ENCODE peak calls at places on chromosomes 11 and 22, in ten cellular contexts. W is colonic mucosa; R is CD8-positive, alpha-beta memory T cell; Q is aorta; Y is brain microvascular endothelial cell; S is tibial nerve; I is astrocyte; A is heart right ventricle; O is CD4-positive, CD25-positive, alpha-beta regulatory T cell; N is AG04450. B is an unnamed sample.

GRCh38 chr11:102530558-102530957 is at the start of gene MMP7:
- DNase-seq in A (no peak), R (no peak), I (peak; percentile 35), O (no peak), N (peak; percentile 4), W (no peak), Q (no peak), Y (peak; percentile 26), S (no peak), B (peak; percentile 27)

GRCh38 chr11:107040447-107041444 is 22.5 kb upstream of the GUCY1A2 start:
- DNase-seq in W (no peak), N (no peak), Q (no peak), I (peak; percentile 97), A (no peak), Y (peak; percentile 94), S (no peak), O (no peak), R (no peak), B (peak; percentile 45)

GRCh38 chr11:8011383-8011782 is 24.2 kb downstream of the EIF3F start:
- DNase-seq in A (no peak), R (no peak), Q (no peak), W (peak; percentile 7), Y (no peak), O (no peak), N (no peak), S (no peak), I (no peak), B (no peak)

GRCh38 chr11:72821920-72822799 is 7.9 kb downstream of the ATG16L2 start:
- DNase-seq in I (peak; percentile 73), R (peak; percentile 79), S (peak; percentile 66), Y (peak; percentile 76), O (peak; percentile 82), Q (peak; percentile 89), W (peak; percentile 92), N (peak; percentile 58), A (peak; percentile 93), B (no peak)

GRCh38 chr11:60718524-60719316 is 5.8 kb upstream of the MS4A18 start:
- DNase-seq in Y (no peak), O (no peak), Q (no peak), A (no peak), N (no peak), I (no peak), R (no peak), S (no peak), W (peak; percentile 52), B (no peak)

GRCh38 chr22:38981005-38981658 is 1.0 kb upstream of the APOBEC3B start:
- DNase-seq in N (no peak), I (peak; percentile 50), A (no peak), R (peak; percentile 16), S (no peak), W (peak; percentile 55), Q (peak; percentile 24), O (no peak), Y (no peak), B (no peak)

GRCh38 chr11:67507891-67508485 is at the start of gene CDK2AP2:
- DNase-seq in Y (peak; percentile 100), I (peak; percentile 100), A (peak; percentile 100), O (peak; percentile 95), Q (peak; percentile 100), W (peak; percentile 100), N (peak; percentile 100), R (peak; percentile 96), S (peak; percentile 98), B (peak; percentile 100)

GRCh38 chr11:117931971-117932370 is 2.8 kb upstream of the TMPRSS13 start:
- DNase-seq in Y (no peak), I (no peak), N (no peak), O (no peak), S (no peak), Q (no peak), W (no peak), A (no peak), R (peak; percentile 33), B (no peak)

GRCh38 chr11:2267306-2267861 is 3.0 kb downstream of the ASCL2 start:
- DNase-seq in A (no peak), N (no peak), O (no peak), Y (no peak), S (no peak), I (no peak), W (peak; percentile 19), Q (peak; percentile 41), R (no peak), B (no peak)

GRCh38 chr11:2267871-2268825 is 2.2 kb downstream of the ASCL2 start:
- DNase-seq in S (no peak), I (no peak), R (no peak), W (no peak), N (no peak), O (no peak), Y (no peak), A (no peak), Q (peak; percentile 37), B (no peak)

GRCh38 chr11:2270322-2271076 is at the start of gene ASCL2:
- DNase-seq in Q (no peak), O (no peak), R (peak; percentile 33), W (peak; percentile 33), Y (no peak), A (no peak), N (no peak), S (no peak), I (no peak), B (peak; percentile 45)

GRCh38 chr11:2269601-2270321 is 627 bp downstream of the ASCL2 start:
- DNase-seq in W (peak; percentile 72), R (peak; percentile 39), O (no peak), A (peak; percentile 52), I (peak; percentile 49), N (peak; percentile 6), Q (peak; percentile 54), S (no peak), Y (no peak), B (peak; percentile 45)

DNA sequence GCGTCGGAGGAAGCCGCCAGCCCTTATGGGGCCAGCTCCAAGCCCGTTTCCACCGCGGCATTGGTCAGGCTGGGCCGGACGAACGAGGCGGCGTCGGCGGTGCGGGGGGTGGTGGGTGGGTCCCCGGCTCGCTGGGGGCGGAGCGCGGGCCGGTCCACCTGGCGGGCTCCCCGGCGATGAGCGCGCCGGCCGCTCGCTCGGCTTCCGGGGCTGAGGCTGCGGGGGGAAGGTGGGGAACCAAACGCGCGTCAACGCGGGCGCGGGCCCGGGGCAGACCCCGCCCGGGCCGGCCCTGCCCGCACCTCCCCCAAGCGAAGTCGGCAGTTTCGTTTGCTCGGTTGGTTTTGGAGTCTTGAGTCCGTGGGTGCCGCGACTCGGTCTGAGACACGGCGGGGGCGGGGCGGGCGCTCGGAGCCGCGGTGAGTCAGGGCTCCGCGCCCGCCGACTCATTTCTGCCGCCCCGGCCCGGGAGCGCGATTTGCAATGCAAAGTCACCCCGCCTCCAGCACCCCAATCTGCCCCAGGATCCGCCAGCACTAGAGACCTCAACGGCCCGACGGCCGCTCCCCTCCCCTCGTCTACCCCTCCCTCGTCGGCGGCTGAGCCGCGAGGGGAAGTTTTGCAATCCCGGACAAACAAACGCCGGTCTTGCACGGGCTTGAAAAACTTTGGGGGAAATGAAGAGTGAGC is 1.3 kb downstream of the ASCL2 start:
- DNase-seq in S (peak; percentile 23), A (peak; percentile 49), Y (no peak), O (no peak), W (peak; percentile 50), R (peak; percentile 13), N (no peak), Q (peak; percentile 81), I (no peak), B (peak; percentile 50)
- H3K4me3 ChIP-seq in S (peak overlapping the region; percentile 23), A (peak overlapping the region; percentile 51), Y (no peak overlapping the region), O (no peak overlapping the region), W (peak overlapping the region; percentile 30), R (peak overlapping the region; percentile 41), N (peak overlapping the region; percentile 37), Q (peak overlapping the region; percentile 31), I (no peak overlapping the region), B (no peak overlapping the region)

GRCh38 chr22:27990879-27991278 is 71.8 kb upstream of the PITPNB start:
- DNase-seq in I (no peak), O (no peak), R (no peak), A (peak; percentile 79), Y (no peak), S (peak; percentile 73), N (no peak), Q (peak; percentile 77), W (peak; percentile 27), B (peak; percentile 46)
- H3K27ac ChIP-seq in I (no peak overlapping the region), O (no peak overlapping the region), R (no peak overlapping the region), A (peak overlapping the region; percentile 73), Y (no peak overlapping the region), S (peak overlapping the region; percentile 68), N (no peak overlapping the region), Q (no peak overlapping the region), W (no peak overlapping the region), B (no peak overlapping the region)

DNA sequence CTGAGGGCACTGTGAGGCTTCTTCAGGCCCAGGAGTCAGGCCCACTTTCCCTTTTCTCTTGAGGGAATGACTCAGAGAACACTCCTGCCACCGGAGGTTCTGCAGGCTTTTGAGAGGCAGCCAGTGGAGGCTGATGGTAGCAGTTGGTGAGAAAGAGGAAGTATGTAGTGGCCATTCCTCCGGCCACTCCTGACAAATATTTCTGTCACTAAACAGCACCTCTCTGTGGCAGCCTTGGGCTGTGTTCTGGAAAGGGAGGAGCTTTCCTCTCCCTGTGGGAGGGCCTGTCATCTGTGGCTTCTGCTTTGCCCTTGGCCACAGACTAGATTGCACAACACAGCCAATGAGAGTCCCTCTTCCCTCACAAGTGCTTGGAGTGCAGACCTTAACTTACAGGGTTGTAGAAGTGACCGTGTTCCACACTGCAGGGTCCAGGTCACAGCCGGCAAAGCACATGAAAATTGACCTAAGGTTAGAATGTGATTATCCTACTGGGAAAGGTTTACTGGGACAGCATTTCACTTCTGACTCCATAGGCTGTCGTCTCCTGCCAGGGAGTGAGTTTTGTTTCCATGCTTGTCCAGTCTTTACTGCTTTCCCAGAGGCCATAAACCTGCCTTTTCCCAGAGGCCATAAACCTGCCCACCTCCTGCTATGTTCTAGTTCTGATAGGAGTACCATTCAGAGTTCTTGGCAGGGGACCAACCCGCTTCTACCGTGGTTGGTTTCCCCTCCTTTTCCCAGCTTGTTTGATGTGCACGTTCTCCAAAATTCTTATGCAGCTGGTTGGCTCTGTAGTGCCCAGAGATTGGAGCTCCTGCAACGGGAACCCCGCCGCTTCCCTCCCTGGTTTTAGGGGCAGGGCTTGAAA is 33.3 kb downstream of the MARK2 start:
- DNase-seq in N (peak; percentile 48), I (peak; percentile 89), S (peak; percentile 63), A (peak; percentile 55), W (peak; percentile 90), O (no peak), R (no peak), Q (peak; percentile 91), Y (peak; percentile 87), B (peak; percentile 95)
- H3K4me3 ChIP-seq in N (no peak overlapping the region), I (no peak overlapping the region), S (no peak overlapping the region), A (peak overlapping the region; percentile 5), W (no peak overlapping the region), O (no peak overlapping the region), R (peak overlapping the region; percentile 34), Q (no peak overlapping the region), Y (no peak overlapping the region), B (no peak overlapping the region)

GRCh38 chr22:43972931-43973330 is 17.7 kb downstream of the SAMM50 start:
- DNase-seq in Y (no peak), N (no peak), I (no peak), S (no peak), W (no peak), A (no peak), O (no peak), Q (no peak), R (no peak), B (no peak)

GRCh38 chr22:43971112-43971511 is 15.9 kb downstream of the SAMM50 start:
- DNase-seq in O (no peak), I (no peak), R (no peak), W (no peak), Q (no peak), A (no peak), S (no peak), N (no peak), Y (no peak), B (no peak)

GRCh38 chr22:43969021-43969878 is 14.0 kb downstream of the SAMM50 start:
- DNase-seq in A (no peak), O (no peak), R (no peak), S (no peak), I (no peak), N (no peak), Q (no peak), W (no peak), Y (no peak), B (no peak)

GRCh38 chr22:43968614-43969013 is 13.4 kb downstream of the SAMM50 start:
- DNase-seq in O (no peak), S (no peak), I (no peak), A (no peak), Y (no peak), W (no peak), Q (no peak), N (no peak), R (no peak), B (no peak)

GRCh38 chr22:43970037-43970747 is 14.9 kb downstream of the SAMM50 start:
- DNase-seq in Q (no peak), N (no peak), Y (no peak), S (no peak), W (no peak), A (no peak), I (no peak), O (no peak), R (no peak), B (no peak)
- H3K27ac ChIP-seq in Q (no peak overlapping the region), N (no peak overlapping the region), Y (no peak overlapping the region), S (no peak overlapping the region), W (no peak overlapping the region), A (no peak overlapping the region), I (no peak overlapping the region), O (no peak overlapping the region), R (no peak overlapping the region), B (no peak overlapping the region)

B was measured in SJSA1.